ENCODE peak calls at places on chromosomes 13 and 19, in five cellular contexts. One of them, this sample, is unnamed.

GRCh38 chr13:21584973-21585592 is 18.9 kb downstream of the MICU2 start:
- DNase-seq in aorta: no peak
- DNase-seq in stomach: no peak
- DNase-seq in CD8-positive, alpha-beta memory T cell: no peak
- DNase-seq in H1: no peak
- DNase-seq in this sample: no peak

GRCh38 chr13:79581870-79582315 is 100.9 kb downstream of the NDFIP2 start:
- DNase-seq in aorta: no peak
- DNase-seq in stomach: no peak
- DNase-seq in CD8-positive, alpha-beta memory T cell: no peak
- DNase-seq in H1: no peak
- DNase-seq in this sample: no peak

GRCh38 chr19:8815780-8816179 is 16.3 kb downstream of the ZNF558 start:
- DNase-seq in aorta: no peak
- DNase-seq in stomach: no peak
- DNase-seq in CD8-positive, alpha-beta memory T cell: no peak
- DNase-seq in H1: no peak
- DNase-seq in this sample: no peak

GRCh38 chr13:30257433-30258099 is 49.8 kb downstream of the KATNAL1 start:
- DNase-seq in aorta: no peak
- DNase-seq in stomach: no peak
- DNase-seq in CD8-positive, alpha-beta memory T cell: no peak
- DNase-seq in H1: peak
- DNase-seq in this sample: no peak

GRCh38 chr19:48660854-48661731 is 11.7 kb downstream of the NTN5 start:
- DNase-seq in aorta: peak
- DNase-seq in stomach: peak
- DNase-seq in CD8-positive, alpha-beta memory T cell: peak
- DNase-seq in H1: peak
- DNase-seq in this sample: peak

GRCh38 chr19:51097166-51097736 is 11.0 kb downstream of the CTU1 start:
- DNase-seq in aorta: peak
- DNase-seq in stomach: peak
- DNase-seq in CD8-positive, alpha-beta memory T cell: peak
- DNase-seq in H1: peak
- DNase-seq in this sample: no peak

GRCh38 chr19:37942516-37942902 is 35.5 kb downstream of the SIPA1L3 start:
- DNase-seq in aorta: peak
- DNase-seq in stomach: peak
- DNase-seq in CD8-positive, alpha-beta memory T cell: no peak
- DNase-seq in H1: no peak
- DNase-seq in this sample: no peak

GRCh38 chr13:30832377-30832776 is 73.7 kb upstream of the MEDAG start:
- DNase-seq in aorta: no peak
- DNase-seq in stomach: no peak
- DNase-seq in CD8-positive, alpha-beta memory T cell: no peak
- DNase-seq in H1: no peak
- DNase-seq in this sample: no peak

GRCh38 chr13:43783820-43784219 is 3.0 kb downstream of the ENOX1 start:
- DNase-seq in aorta: no peak
- DNase-seq in stomach: no peak
- DNase-seq in CD8-positive, alpha-beta memory T cell: no peak
- DNase-seq in H1: no peak
- DNase-seq in this sample: no peak

GRCh38 chr13:21040120-21040834 is 21.1 kb downstream of the LATS2 start:
- DNase-seq in aorta: no peak
- DNase-seq in stomach: no peak
- DNase-seq in CD8-positive, alpha-beta memory T cell: no peak
- DNase-seq in H1: peak
- DNase-seq in this sample: no peak

GRCh38 chr19:51531349-51532315 is at the start of gene SIGLEC6:
- DNase-seq in aorta: no peak
- DNase-seq in stomach: peak
- DNase-seq in CD8-positive, alpha-beta memory T cell: no peak
- DNase-seq in H1: no peak
- DNase-seq in this sample: peak

GRCh38 chr13:21435710-21436151 is 23.4 kb downstream of the ZDHHC20 start:
- DNase-seq in aorta: no peak
- DNase-seq in stomach: peak
- DNase-seq in CD8-positive, alpha-beta memory T cell: peak
- DNase-seq in H1: no peak
- DNase-seq in this sample: no peak

GRCh38 chr19:33472696-33473624 is 48.6 kb downstream of the PEPD start:
- DNase-seq in aorta: peak
- DNase-seq in stomach: no peak
- DNase-seq in CD8-positive, alpha-beta memory T cell: no peak
- DNase-seq in H1: no peak
- DNase-seq in this sample: no peak

GRCh38 chr19:3466630-3467029 is 13.7 kb downstream of the SMIM24 start:
- DNase-seq in aorta: no peak
- DNase-seq in stomach: no peak
- DNase-seq in CD8-positive, alpha-beta memory T cell: no peak
- DNase-seq in H1: no peak
- DNase-seq in this sample: no peak
- H3K27ac ChIP-seq in aorta: no peak
- H3K27ac ChIP-seq in stomach: peak
- H3K27ac ChIP-seq in CD8-positive, alpha-beta memory T cell: no peak
- H3K27ac ChIP-seq in H1: no peak
- H3K27ac ChIP-seq in this sample: no peak

GRCh38 chr19:6220385-6221191 is 59.2 kb downstream of the MLLT1 start:
- DNase-seq in aorta: peak
- DNase-seq in stomach: no peak
- DNase-seq in CD8-positive, alpha-beta memory T cell: no peak
- DNase-seq in H1: no peak
- DNase-seq in this sample: no peak

GRCh38 chr19:6223461-6224307 is 56.1 kb downstream of the MLLT1 start:
- DNase-seq in aorta: peak
- DNase-seq in stomach: peak
- DNase-seq in CD8-positive, alpha-beta memory T cell: no peak
- DNase-seq in H1: no peak
- DNase-seq in this sample: no peak

GRCh38 chr19:6221220-6221877 is 58.4 kb downstream of the MLLT1 start:
- DNase-seq in aorta: peak
- DNase-seq in stomach: no peak
- DNase-seq in CD8-positive, alpha-beta memory T cell: no peak
- DNase-seq in H1: no peak
- DNase-seq in this sample: no peak

GRCh38 chr19:6222884-6223283 is 56.9 kb downstream of the MLLT1 start:
- DNase-seq in aorta: no peak
- DNase-seq in stomach: no peak
- DNase-seq in CD8-positive, alpha-beta memory T cell: no peak
- DNase-seq in H1: no peak
- DNase-seq in this sample: no peak

GRCh38 chr19:6221878-6222746 is 57.7 kb downstream of the MLLT1 start:
- DNase-seq in aorta: peak
- DNase-seq in stomach: peak
- DNase-seq in CD8-positive, alpha-beta memory T cell: no peak
- DNase-seq in H1: no peak
- DNase-seq in this sample: no peak
- H3K27ac ChIP-seq in aorta: no peak
- H3K27ac ChIP-seq in stomach: peak
- H3K27ac ChIP-seq in CD8-positive, alpha-beta memory T cell: no peak
- H3K27ac ChIP-seq in H1: no peak
- H3K27ac ChIP-seq in this sample: no peak

GRCh38 chr13:51760592-51760991 is 43.4 kb downstream of the DHRS12 start:
- DNase-seq in aorta: peak
- DNase-seq in stomach: no peak
- DNase-seq in CD8-positive, alpha-beta memory T cell: no peak
- DNase-seq in H1: no peak
- DNase-seq in this sample: no peak

GRCh38 chr13:51761638-51762350 is 42.2 kb downstream of the DHRS12 start:
- DNase-seq in aorta: peak
- DNase-seq in stomach: no peak
- DNase-seq in CD8-positive, alpha-beta memory T cell: no peak
- DNase-seq in H1: no peak
- DNase-seq in this sample: no peak

GRCh38 chr13:51765142-51765515 is 38.8 kb downstream of the DHRS12 start:
- DNase-seq in aorta: no peak
- DNase-seq in stomach: no peak
- DNase-seq in CD8-positive, alpha-beta memory T cell: no peak
- DNase-seq in H1: no peak
- DNase-seq in this sample: no peak

GRCh38 chr13:51764184-51765141 is 39.5 kb downstream of the DHRS12 start:
- DNase-seq in aorta: peak
- DNase-seq in stomach: peak
- DNase-seq in CD8-positive, alpha-beta memory T cell: peak
- DNase-seq in H1: no peak
- DNase-seq in this sample: no peak

DNA sequence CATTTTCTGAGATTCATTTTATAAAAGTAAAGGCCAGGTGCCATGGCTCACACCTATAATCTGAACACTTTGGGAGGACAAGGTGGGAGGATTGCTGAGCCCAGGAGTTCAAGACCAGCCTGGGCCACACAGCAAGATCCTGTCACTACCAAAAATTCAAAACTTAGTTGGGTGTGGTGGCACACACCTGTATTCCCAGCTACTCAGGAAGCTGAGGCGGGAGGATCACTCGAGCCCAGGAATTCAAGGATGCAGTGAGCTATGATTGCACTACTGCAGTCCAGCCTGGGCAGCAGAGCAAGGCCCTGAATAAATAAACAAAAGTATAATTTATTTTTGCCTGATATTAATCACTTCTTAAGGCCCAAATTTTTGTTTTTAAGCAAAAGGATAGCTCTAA is 40.5 kb downstream of the DHRS12 start:
- DNase-seq in aorta: no peak
- DNase-seq in stomach: no peak
- DNase-seq in CD8-positive, alpha-beta memory T cell: no peak
- DNase-seq in H1: no peak
- DNase-seq in this sample: no peak
- H3K27ac ChIP-seq in aorta: no peak
- H3K27ac ChIP-seq in stomach: peak
- H3K27ac ChIP-seq in CD8-positive, alpha-beta memory T cell: no peak
- H3K27ac ChIP-seq in H1: no peak
- H3K27ac ChIP-seq in this sample: no peak

GRCh38 chr19:11265785-11266236 is 3.5 kb upstream of the DOCK6 start:
- DNase-seq in aorta: no peak
- DNase-seq in stomach: peak
- DNase-seq in CD8-positive, alpha-beta memory T cell: no peak
- DNase-seq in H1: no peak
- DNase-seq in this sample: no peak
- H3K27ac ChIP-seq in aorta: no peak
- H3K27ac ChIP-seq in stomach: peak
- H3K27ac ChIP-seq in CD8-positive, alpha-beta memory T cell: no peak
- H3K27ac ChIP-seq in H1: no peak
- H3K27ac ChIP-seq in this sample: no peak